ENCODE peak calls at places on chromosomes 6 and 20, in five cellular contexts. D is SK-N-SH, L is GM12878, C is HepG2, S is K562. U is an unnamed sample.

GRCh38 chr20:1336699-1337387 is 7.9 kb upstream of the SDCBP2 start:
- DNase-seq in S (no peak), D (no peak), L (no peak), C (no peak), U (no peak)

GRCh38 chr6:134707342-134707982 is 242.4 kb downstream of the ALDH8A1 start:
- DNase-seq in C (peak), D (no peak), L (no peak), S (no peak), U (no peak)

GRCh38 chr20:53974785-53975555 is 95.4 kb downstream of the BCAS1 start:
- DNase-seq in L (no peak), S (no peak), D (no peak), C (no peak), U (no peak)

GRCh38 chr20:47392015-47392720 is 35.7 kb upstream of the ZMYND8 start:
- DNase-seq in C (peak), L (no peak), D (peak), S (peak), U (peak)

GRCh38 chr6:136784910-136785746 is 7.1 kb downstream of the MAP3K5 start:
- DNase-seq in C (no peak), D (no peak), L (no peak), S (no peak), U (peak)

GRCh38 chr20:51529027-51529749 is 13.3 kb downstream of the NFATC2 start:
- DNase-seq in L (no peak), C (no peak), S (peak), D (no peak), U (no peak)

GRCh38 chr20:13857304-13857703 is 72.5 kb downstream of the NDUFAF5 start:
- DNase-seq in S (no peak), C (no peak), D (no peak), L (no peak), U (no peak)

GRCh38 chr20:31549513-31549880 is 35.3 kb downstream of the HM13 start:
- DNase-seq in S (no peak), D (no peak), L (no peak), C (no peak), U (no peak)

GRCh38 chr20:43538855-43539700 is 19.7 kb upstream of the SGK2 start:
- DNase-seq in L (no peak), S (no peak), C (no peak), D (no peak), U (no peak)

GRCh38 chr6:139262519-139263300 is 29.1 kb downstream of the TXLNB start:
- DNase-seq in D (no peak), C (no peak), S (no peak), L (no peak), U (no peak)

GRCh38 chr6:161418458-161418945 is 144.6 kb upstream of the AGPAT4 start:
- DNase-seq in C (peak), S (peak), L (no peak), D (peak), U (no peak)

GRCh38 chr20:61263084-61263695 is 11.1 kb downstream of the CDH4 start:
- DNase-seq in S (peak), D (peak), L (no peak), C (no peak), U (peak)

GRCh38 chr6:27145731-27146455 is 101.6 kb upstream of the PRSS16 start:
- DNase-seq in L (peak), D (peak), C (peak), S (no peak), U (peak)

GRCh38 chr6:84618836-84619235 is 145.6 kb downstream of the TBX18 start:
- DNase-seq in C (no peak), S (no peak), L (no peak), D (no peak), U (no peak)

GRCh38 chr20:31746068-31746878 is 7.2 kb downstream of the TPX2 start:
- DNase-seq in D (no peak), L (no peak), S (no peak), C (peak), U (no peak)

GRCh38 chr6:118768441-118768840 is 117.0 kb upstream of the CEP85L start:
- DNase-seq in D (no peak), C (no peak), L (no peak), S (no peak), U (no peak)
- H3K4me3 ChIP-seq in D (no peak), C (no peak), L (no peak), S (no peak), U (no peak)

GRCh38 chr6:30732237-30732943 is 10.1 kb downstream of the FLOT1 start:
- DNase-seq in D (no peak), S (no peak), L (no peak), C (no peak), U (no peak)

GRCh38 chr6:30726506-30727413 is 6.6 kb downstream of the TUBB start:
- DNase-seq in S (no peak), L (no peak), D (no peak), C (no peak), U (no peak)

GRCh38 chr6:30725713-30726505 is 5.8 kb downstream of the TUBB start:
- DNase-seq in C (no peak), L (no peak), S (no peak), D (peak), U (no peak)

GRCh38 chr6:30727920-30728605 is 7.9 kb downstream of the TUBB start:
- DNase-seq in C (no peak), D (peak), L (no peak), S (no peak), U (no peak)

DNA sequence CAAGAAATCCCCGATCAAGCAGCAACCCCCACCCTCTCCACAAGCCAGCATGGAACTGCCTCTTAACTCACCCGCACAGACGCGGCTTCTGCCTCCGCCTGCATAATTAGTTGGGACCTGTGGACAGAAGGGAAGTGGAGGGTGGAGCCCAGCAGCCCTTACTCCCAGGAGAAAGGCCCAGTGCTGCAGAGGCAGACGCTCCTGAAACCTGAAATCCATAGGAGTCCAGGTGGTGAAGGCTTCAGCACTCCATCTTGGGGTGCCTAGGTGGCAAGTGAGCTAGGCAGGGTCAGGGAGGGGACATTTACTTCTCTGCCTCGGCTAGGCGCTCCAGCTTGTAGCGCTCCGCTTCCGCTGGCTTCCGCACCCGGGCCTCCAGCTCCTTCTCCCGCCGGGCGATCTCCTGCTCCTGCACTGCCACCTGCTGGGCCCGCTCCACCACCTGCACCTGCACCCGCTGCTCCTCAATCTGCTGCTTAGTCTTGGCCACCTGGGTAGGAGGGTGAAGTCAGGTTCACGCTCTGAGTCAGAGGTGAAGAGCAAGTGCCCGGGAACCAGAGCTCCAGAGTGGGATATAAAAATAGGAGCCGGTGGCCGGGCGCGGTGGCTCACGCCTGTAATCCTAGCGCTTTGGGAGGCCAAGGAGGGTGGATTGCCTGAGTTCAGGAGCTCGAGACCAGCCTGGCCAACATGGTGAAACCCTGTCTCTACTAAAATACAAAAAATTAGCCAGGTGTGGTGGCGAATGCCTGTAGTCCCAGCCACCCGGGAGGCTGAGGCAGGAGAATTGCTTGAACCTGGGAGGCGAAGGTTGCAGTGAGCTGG is 10.7 kb downstream of the TUBB start:
- DNase-seq in C (peak), D (peak), L (no peak), S (peak), U (peak)
- TF ChIP-seq GABPA in C (no peak), D (no peak), L (no peak), S (no peak), U (peak)

GRCh38 chr6:148817689-148818088 is 70.9 kb downstream of the UST start:
- DNase-seq in S (no peak), D (no peak), L (no peak), C (no peak), U (no peak)

GRCh38 chr6:148818939-148819575 is 72.2 kb downstream of the UST start:
- DNase-seq in D (no peak), C (no peak), S (no peak), L (no peak), U (no peak)

GRCh38 chr6:148816117-148816516 is 69.3 kb downstream of the UST start:
- DNase-seq in S (no peak), C (no peak), D (no peak), L (no peak), U (no peak)

GRCh38 chr6:148822819-148823218 is 76.0 kb downstream of the UST start:
- DNase-seq in C (no peak), L (no peak), S (no peak), D (no peak), U (no peak)

GRCh38 chr6:148819852-148820251 is 73.0 kb downstream of the UST start:
- DNase-seq in C (no peak), L (no peak), S (no peak), D (no peak), U (no peak)
- TF ChIP-seq POLR2AphosphoS5 in C (no peak), L (no peak), S (no peak), D (no peak), U (no peak)

GRCh38 chr6:149179431-149179830 is 138.1 kb upstream of the TAB2 start:
- DNase-seq in D (no peak), L (no peak), C (no peak), S (no peak), U (no peak)

GRCh38 chr6:149185799-149186357 is 131.6 kb upstream of the TAB2 start:
- DNase-seq in S (no peak), D (no peak), L (no peak), C (peak), U (no peak)

GRCh38 chr6:149184523-149184922 is 133.0 kb upstream of the TAB2 start:
- DNase-seq in L (no peak), C (no peak), S (no peak), D (no peak), U (no peak)

GRCh38 chr6:149181304-149181703 is 136.2 kb upstream of the TAB2 start:
- DNase-seq in S (no peak), L (no peak), C (no peak), D (no peak), U (no peak)

DNA sequence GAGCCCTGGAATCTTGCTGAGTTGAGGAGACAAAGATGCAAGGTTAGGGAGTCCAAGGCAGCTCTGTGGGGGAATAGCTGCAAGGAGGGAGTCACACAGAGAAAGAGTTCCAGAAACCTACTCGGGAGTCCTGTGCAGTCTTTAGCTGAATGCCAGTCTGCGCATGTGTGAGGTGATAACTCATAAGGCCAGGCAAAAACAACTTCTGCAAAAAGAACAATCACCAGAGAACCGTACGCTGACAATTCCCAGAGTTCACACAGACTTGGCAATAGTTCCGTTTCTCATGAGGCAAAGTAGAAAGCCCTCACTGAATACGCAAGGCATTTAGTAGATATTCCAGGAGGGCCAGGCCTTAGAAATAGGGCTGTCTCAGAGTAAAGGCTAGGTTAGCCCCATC is 135.2 kb upstream of the TAB2 start:
- DNase-seq in D (no peak), C (no peak), L (no peak), S (no peak), U (no peak)
- H3K4me3 ChIP-seq in D (no peak), C (no peak), L (no peak), S (no peak), U (no peak)

GRCh38 chr6:116393430-116393829 is 22.7 kb downstream of the DSE start:
- DNase-seq in C (no peak), L (no peak), D (no peak), S (no peak), U (no peak)
- TF ChIP-seq GABPA in C (no peak), L (no peak), D (no peak), S (no peak), U (no peak)

GRCh38 chr6:6883011-6883410 is 224.8 kb upstream of the RREB1 start:
- DNase-seq in S (no peak), L (no peak), C (no peak), D (no peak), U (no peak)
- TF ChIP-seq POLR2AphosphoS5 in S (no peak), L (no peak), C (no peak), D (no peak), U (no peak)

DNA sequence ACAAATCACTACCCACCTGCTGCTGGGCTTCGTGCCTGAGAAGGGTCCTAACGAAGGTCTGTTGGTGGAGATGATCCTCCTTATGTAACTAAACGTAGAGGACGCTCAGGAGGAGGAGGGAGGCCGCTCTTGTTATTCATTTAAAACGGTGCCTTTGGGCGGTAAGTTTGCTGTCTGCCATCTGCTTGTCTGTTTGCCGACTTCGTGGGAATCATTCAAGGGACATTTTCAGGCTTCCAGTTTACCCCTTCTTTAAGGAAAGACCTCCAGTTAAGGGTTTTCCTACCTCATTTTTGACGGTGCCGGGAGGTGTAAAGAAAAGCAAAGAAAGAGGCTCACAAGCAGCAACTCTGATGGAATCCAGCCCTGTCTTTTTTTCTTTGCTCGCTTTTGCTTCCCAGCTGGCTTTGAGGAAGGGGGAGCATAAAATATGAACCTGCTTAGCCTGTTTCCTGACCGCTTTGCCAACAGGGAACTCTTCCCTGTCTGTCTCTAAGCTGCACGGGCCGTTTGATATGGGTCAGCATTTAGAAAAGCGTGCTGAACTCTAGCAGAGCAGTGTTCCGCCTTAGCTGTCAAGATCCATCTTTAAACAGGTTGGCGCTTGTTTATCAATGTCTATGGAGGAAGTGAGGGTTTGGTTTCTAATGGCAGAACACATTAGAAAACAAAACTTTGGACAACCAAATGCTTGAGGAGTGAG is 13.8 kb downstream of the SYTL3 start:
- DNase-seq in D (no peak), C (no peak), S (no peak), L (no peak), U (no peak)
- H3K4me3 ChIP-seq in D (no peak), C (no peak), S (no peak), L (no peak), U (no peak)

GRCh38 chr6:146202570-146202969 is 173.7 kb downstream of the GRM1 start:
- DNase-seq in C (no peak), D (no peak), S (no peak), L (no peak), U (no peak)

GRCh38 chr6:146194434-146194833 is 165.6 kb downstream of the GRM1 start:
- DNase-seq in C (no peak), L (no peak), S (no peak), D (no peak), U (no peak)

GRCh38 chr6:146200136-146200708 is 171.4 kb downstream of the GRM1 start:
- DNase-seq in C (no peak), D (no peak), S (no peak), L (no peak), U (no peak)
- TF ChIP-seq GABPA in C (no peak), D (no peak), S (no peak), L (no peak), U (no peak)

GRCh38 chr6:33770833-33771341 is 18.0 kb downstream of the LEMD2 start:
- DNase-seq in S (no peak), L (no peak), D (no peak), C (no peak), U (no peak)
- TF ChIP-seq POLR2AphosphoS5 in S (no peak), L (peak), D (no peak), C (no peak), U (no peak)

GRCh38 chr6:111759836-111760785 is 113.1 kb downstream of the FYN start:
- DNase-seq in L (no peak), S (no peak), C (no peak), D (peak), U (no peak)

GRCh38 chr6:111758608-111759293 is 114.5 kb downstream of the FYN start:
- DNase-seq in L (no peak), S (no peak), C (no peak), D (no peak), U (no peak)

GRCh38 chr6:111757342-111757741 is 115.9 kb downstream of the FYN start:
- DNase-seq in D (no peak), C (no peak), L (no peak), S (no peak), U (no peak)

GRCh38 chr6:111761783-111762312 is 111.4 kb downstream of the FYN start:
- DNase-seq in L (no peak), C (no peak), D (no peak), S (no peak), U (peak)

GRCh38 chr6:111759413-111759835 is 113.8 kb downstream of the FYN start:
- DNase-seq in C (no peak), D (no peak), L (no peak), S (no peak), U (no peak)
- H3K4me3 ChIP-seq in C (no peak), D (peak), L (no peak), S (no peak), U (no peak)

U was measured in HL-60.